ENCODE peak calls at places on chromosomes 7 and 10, in four cellular contexts. B is adrenal gland, L is B cell, F is cardiac muscle cell. M is an unnamed sample.

GRCh38 chr10:90857635-90858488 is at the start of gene HTR7:
- DNase-seq in B (peak; percentile 42), L (peak; percentile 95), F (peak; percentile 73), M (peak; percentile 62)

GRCh38 chr10:124671486-124672075 is 72.6 kb downstream of the FAM53B start:
- DNase-seq in B (no peak), L (no peak), F (no peak), M (no peak)

GRCh38 chr10:109887272-109887671 is 36.0 kb downstream of the XPNPEP1 start:
- DNase-seq in B (no peak), L (no peak), F (no peak), M (no peak)

GRCh38 chr7:111753968-111754367 is 191.7 kb upstream of the IMMP2L start:
- DNase-seq in B (no peak), L (no peak), F (no peak), M (no peak)

GRCh38 chr7:154347867-154348266 is 295.7 kb downstream of the DPP6 start:
- DNase-seq in B (no peak), L (no peak), F (no peak), M (no peak)

GRCh38 chr10:90308223-90308622 is 549.6 kb downstream of the HTR7 start:
- DNase-seq in B (no peak), L (no peak), F (no peak), M (no peak)

GRCh38 chr10:129466703-129467345 is at the start of gene MGMT:
- DNase-seq in B (peak; percentile 96), L (peak; percentile 99), F (peak; percentile 91), M (peak; percentile 89)

GRCh38 chr10:59870152-59870551 is 36.2 kb downstream of the CCDC6 start:
- DNase-seq in B (no peak), L (no peak), F (no peak), M (no peak)

GRCh38 chr10:21260793-21261149 is 264.7 kb downstream of the SKIDA1 start:
- DNase-seq in B (no peak), L (no peak), F (no peak), M (no peak)

GRCh38 chr7:127812540-127812939 is 160.5 kb downstream of the SND1 start:
- DNase-seq in B (no peak), L (no peak), F (peak; percentile 27), M (no peak)

GRCh38 chr7:116249969-116250553 is 39.7 kb downstream of the TES start:
- DNase-seq in B (no peak), L (no peak), F (peak; percentile 23), M (no peak)
- TF ChIP-seq CTCF in B (peak; percentile 35), L (peak; percentile 38), F (peak; percentile 61), M (peak; percentile 61)

GRCh38 chr7:110204527-110204926 is 886.4 kb upstream of the LRRN3 start:
- DNase-seq in B (no peak), L (no peak), F (peak; percentile 28), M (no peak)
- TF ChIP-seq CTCF in B (no peak), L (no peak), F (no peak), M (peak; percentile 38)

GRCh38 chr7:83365746-83366145 is 203.1 kb upstream of the PCLO start:
- DNase-seq in B (no peak), L (no peak), F (no peak), M (no peak)
- TF ChIP-seq CTCF in B (no peak), L (no peak), F (peak; percentile 30), M (no peak)

GRCh38 chr10:111319866-111320265 is 243.0 kb downstream of the ADRA2A start:
- DNase-seq in B (no peak), L (no peak), F (no peak), M (no peak)

GRCh38 chr10:111323567-111323966 is 246.7 kb downstream of the ADRA2A start:
- DNase-seq in B (no peak), L (no peak), F (no peak), M (no peak)
- TF ChIP-seq CTCF in B (no peak), L (no peak), F (no peak), M (peak; percentile 33)

DNA sequence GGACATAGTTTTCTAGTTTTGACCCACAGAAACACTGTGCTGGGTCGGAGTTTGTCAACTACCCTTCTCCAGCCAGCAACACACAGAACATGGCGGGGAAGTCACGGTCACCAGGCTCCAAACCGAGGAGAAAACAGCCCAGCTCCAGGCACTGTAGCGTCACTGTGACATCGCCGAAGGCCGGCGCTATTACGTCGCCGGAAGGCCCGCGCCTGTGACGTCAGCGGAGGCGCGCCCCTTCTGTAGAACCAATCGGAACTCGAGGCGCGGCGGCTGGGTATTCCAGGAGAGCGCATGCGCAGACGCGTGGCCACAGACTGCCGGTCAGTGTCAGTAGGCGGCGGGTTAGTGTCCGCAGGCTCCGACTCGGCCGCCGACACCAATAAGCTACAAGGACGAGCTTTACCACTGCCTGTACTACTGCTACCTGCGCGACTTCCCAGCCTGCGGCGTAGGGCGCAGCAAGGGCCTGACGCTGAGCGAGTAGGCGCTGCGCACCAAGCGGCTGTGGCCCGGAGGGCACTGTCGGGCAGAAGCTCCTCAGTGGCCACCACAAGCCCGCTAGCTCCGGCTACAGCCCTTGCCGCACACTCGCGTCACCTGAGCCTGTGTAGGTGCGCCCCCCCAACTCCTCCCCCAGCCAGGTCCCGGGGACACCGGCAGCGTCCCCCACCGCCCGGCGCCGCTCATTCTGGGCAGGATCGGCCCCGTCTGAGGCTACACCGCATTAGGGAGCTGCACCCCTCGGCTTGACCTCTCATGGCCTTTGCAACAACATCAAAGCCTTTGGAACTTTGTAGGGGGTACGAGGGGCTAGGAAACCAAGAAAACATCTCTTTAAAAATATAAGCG is 35.1 kb upstream of the SRRM3 start:
- DNase-seq in B (peak; percentile 98), L (peak; percentile 92), F (peak; percentile 98), M (peak; percentile 99)
- TF ChIP-seq CTCF in B (peak; percentile 35), L (no peak), F (peak; percentile 32), M (peak; percentile 36)

GRCh38 chr10:127413326-127413725 is 135.8 kb upstream of the NPS start:
- DNase-seq in B (no peak), L (no peak), F (no peak), M (no peak)
- TF ChIP-seq CTCF in B (no peak), L (no peak), F (no peak), M (no peak)

GRCh38 chr7:116585392-116585791 is 60.6 kb downstream of the CAV1 start:
- DNase-seq in B (no peak), L (no peak), F (no peak), M (no peak)

GRCh38 chr7:116582164-116582732 is 57.4 kb downstream of the CAV1 start:
- DNase-seq in B (no peak), L (no peak), F (no peak), M (no peak)

GRCh38 chr7:116584721-116585120 is 59.9 kb downstream of the CAV1 start:
- DNase-seq in B (no peak), L (no peak), F (no peak), M (no peak)

GRCh38 chr7:116582806-116583444 is 58.1 kb downstream of the CAV1 start:
- DNase-seq in B (no peak), L (no peak), F (no peak), M (no peak)

GRCh38 chr7:116583653-116584052 is 58.8 kb downstream of the CAV1 start:
- DNase-seq in B (no peak), L (peak; percentile 49), F (no peak), M (no peak)
- TF ChIP-seq CTCF in B (no peak), L (peak; percentile 32), F (no peak), M (no peak)

GRCh38 chr10:6843477-6843876 is 263.4 kb upstream of the PRKCQ start:
- DNase-seq in B (no peak), L (no peak), F (no peak), M (no peak)
- TF ChIP-seq CTCF in B (no peak), L (no peak), F (no peak), M (no peak)

DNA sequence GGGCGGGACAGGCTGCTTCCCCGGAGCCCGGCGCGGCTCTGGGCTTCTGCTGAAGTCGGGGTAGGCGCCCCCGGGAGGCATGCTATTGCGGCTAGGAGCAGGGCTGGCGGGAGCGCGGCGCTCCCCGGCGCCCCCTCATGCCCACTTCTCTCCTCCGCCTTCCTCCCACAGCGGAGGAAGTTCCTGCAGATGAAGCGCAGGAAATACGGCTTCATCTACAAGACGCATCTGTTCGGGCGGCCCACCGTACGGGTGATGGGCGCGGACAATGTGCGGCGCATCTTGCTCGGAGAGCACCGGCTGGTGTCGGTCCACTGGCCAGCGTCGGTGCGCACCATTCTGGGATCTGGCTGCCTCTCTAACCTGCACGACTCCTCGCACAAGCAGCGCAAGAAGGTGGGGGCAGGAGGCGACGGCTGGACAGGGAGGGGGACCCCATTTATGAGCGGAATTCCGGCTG is 474 bp downstream of the CYP26A1 start:
- DNase-seq in B (no peak), L (peak; percentile 60), F (no peak), M (no peak)
- TF ChIP-seq CTCF in B (no peak), L (no peak), F (no peak), M (no peak)

M was measured in neural crest cell.